ENCODE peak calls at places on chromosomes 6 and 20, in eight cellular contexts. E is A549, J is esophagus squamous epithelium, H is body of pancreas, Y is ovary, Q is breast epithelium, V is tibial nerve, G is adrenal gland. K is an unnamed sample.

GRCh38 chr6:6039946-6040509 is 33.3 kb upstream of the NRN1 start:
- DNase-seq in E (no peak), J (no peak), H (no peak), Y (no peak), Q (no peak), V (no peak), G (no peak), K (no peak)

GRCh38 chr6:54586251-54586650 is 260.3 kb upstream of the FAM83B start:
- DNase-seq in E (no peak), J (no peak), H (no peak), Y (no peak), Q (no peak), V (no peak), G (no peak), K (no peak)

GRCh38 chr6:87670707-87671106 is 31.3 kb downstream of the AKIRIN2 start:
- DNase-seq in E (no peak), J (no peak), H (no peak), Y (no peak), Q (no peak), V (no peak), G (no peak), K (no peak)

GRCh38 chr20:38599410-38599882 is 2.2 kb upstream of the ARHGAP40 start:
- DNase-seq in E (no peak), J (no peak), H (peak; percentile 78), Y (no peak), Q (peak; percentile 72), V (no peak), G (peak; percentile 76), K (peak; percentile 29)

GRCh38 chr6:144395014-144395413 is 109.9 kb downstream of the UTRN start:
- DNase-seq in E (no peak), J (no peak), H (no peak), Y (no peak), Q (no peak), V (no peak), G (no peak), K (no peak)

GRCh38 chr6:76165471-76166221 is 93.2 kb upstream of the IMPG1 start:
- DNase-seq in E (no peak), J (no peak), H (no peak), Y (no peak), Q (no peak), V (no peak), G (no peak), K (no peak)

GRCh38 chr20:25317351-25318075 is 69.6 kb downstream of the PYGB start:
- DNase-seq in E (no peak), J (no peak), H (no peak), Y (no peak), Q (no peak), V (no peak), G (no peak), K (peak; percentile 11)

GRCh38 chr6:22906091-22906549 is 336.8 kb downstream of the HDGFL1 start:
- DNase-seq in E (peak; percentile 28), J (no peak), H (no peak), Y (no peak), Q (no peak), V (no peak), G (no peak), K (no peak)

GRCh38 chr20:47464380-47465101 is 37.1 kb upstream of the NCOA3 start:
- DNase-seq in E (peak; percentile 99), J (no peak), H (peak; percentile 37), Y (peak; percentile 18), Q (peak; percentile 40), V (peak; percentile 34), G (peak; percentile 84), K (peak; percentile 45)

GRCh38 chr6:161443868-161444267 is 170.0 kb upstream of the AGPAT4 start:
- DNase-seq in E (no peak), J (no peak), H (no peak), Y (no peak), Q (no peak), V (no peak), G (no peak), K (peak; percentile 41)

GRCh38 chr6:2900821-2901644 is 2.1 kb downstream of the SERPINB9 start:
- DNase-seq in E (no peak), J (no peak), H (no peak), Y (no peak), Q (no peak), V (no peak), G (peak; percentile 26), K (peak; percentile 70)

GRCh38 chr6:13553646-13554045 is 20.8 kb upstream of the SIRT5 start:
- DNase-seq in E (no peak), J (no peak), H (no peak), Y (no peak), Q (no peak), V (no peak), G (no peak), K (no peak)

GRCh38 chr6:19691465-19692167 is 145.6 kb upstream of the ID4 start:
- DNase-seq in E (no peak), J (no peak), H (no peak), Y (no peak), Q (no peak), V (no peak), G (no peak), K (peak; percentile 37)

GRCh38 chr6:42714098-42714761 is 8.2 kb downstream of the PRPH2 start:
- DNase-seq in E (no peak), J (no peak), H (no peak), Y (no peak), Q (no peak), V (no peak), G (no peak), K (no peak)

GRCh38 chr20:58129736-58130135 is 98.7 kb downstream of the ANKRD60 start:
- DNase-seq in E (no peak), J (no peak), H (no peak), Y (no peak), Q (no peak), V (no peak), G (no peak), K (no peak)

GRCh38 chr6:142744836-142745235 is 200.1 kb downstream of the HIVEP2 start:
- DNase-seq in E (no peak), J (no peak), H (no peak), Y (no peak), Q (no peak), V (no peak), G (no peak), K (no peak)

GRCh38 chr20:50577175-50578018 is 67.2 kb downstream of the PTPN1 start:
- DNase-seq in E (no peak), J (no peak), H (peak; percentile 64), Y (no peak), Q (peak; percentile 81), V (no peak), G (peak; percentile 62), K (no peak)

DNA sequence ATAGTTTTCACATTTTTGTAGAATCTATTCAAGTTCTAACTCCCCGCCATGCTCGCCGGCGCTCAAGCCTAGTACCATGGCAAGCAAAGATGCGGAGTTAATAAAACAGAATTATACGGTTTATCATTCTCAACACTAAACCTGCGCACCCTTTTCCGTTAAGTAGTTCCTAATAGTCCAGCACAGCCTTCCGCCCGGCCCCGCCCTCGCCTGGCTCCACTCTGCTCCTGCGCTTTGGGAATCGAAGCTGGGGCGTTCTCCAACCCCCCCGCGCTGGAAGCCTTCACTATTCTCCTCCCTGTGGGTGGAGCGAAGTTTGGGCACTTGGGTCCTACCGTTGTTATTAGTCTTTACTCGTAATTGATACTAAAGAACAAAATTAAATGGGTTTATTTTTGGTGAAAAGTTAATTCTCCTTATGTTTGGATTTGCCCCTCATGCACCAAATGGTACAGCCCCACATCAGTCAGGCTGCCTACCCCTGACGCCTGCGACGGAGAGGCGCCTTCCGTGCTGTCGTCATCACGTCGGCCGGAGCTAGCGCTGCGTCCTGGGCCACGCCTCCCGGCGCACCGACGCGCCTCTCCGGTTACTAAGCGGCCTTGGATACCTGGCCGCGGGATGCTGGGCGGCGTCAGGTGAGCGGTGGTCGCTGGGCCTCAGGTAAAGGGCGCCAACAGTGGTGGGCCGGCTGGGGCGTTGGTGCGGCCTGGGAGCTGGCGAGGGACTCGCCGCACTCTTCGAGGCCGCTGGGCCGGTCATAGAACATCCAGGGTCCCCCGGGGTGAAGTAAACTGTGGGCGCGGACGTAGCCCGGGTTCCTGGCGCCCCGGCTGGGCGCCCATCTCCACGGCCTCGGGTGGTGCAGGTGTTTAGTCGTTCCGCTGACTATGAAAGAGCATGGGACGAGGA is at the start of gene IFT52:
- DNase-seq in E (peak; percentile 93), J (peak; percentile 53), H (peak; percentile 96), Y (peak; percentile 90), Q (peak; percentile 90), V (peak; percentile 88), G (peak; percentile 95), K (peak; percentile 95)
- TF ChIP-seq POLR2A in E (peak; percentile 84), J (no peak), H (peak; percentile 20), Y (peak; percentile 60), Q (no peak), V (no peak), G (no peak), K (peak; percentile 23)

DNA sequence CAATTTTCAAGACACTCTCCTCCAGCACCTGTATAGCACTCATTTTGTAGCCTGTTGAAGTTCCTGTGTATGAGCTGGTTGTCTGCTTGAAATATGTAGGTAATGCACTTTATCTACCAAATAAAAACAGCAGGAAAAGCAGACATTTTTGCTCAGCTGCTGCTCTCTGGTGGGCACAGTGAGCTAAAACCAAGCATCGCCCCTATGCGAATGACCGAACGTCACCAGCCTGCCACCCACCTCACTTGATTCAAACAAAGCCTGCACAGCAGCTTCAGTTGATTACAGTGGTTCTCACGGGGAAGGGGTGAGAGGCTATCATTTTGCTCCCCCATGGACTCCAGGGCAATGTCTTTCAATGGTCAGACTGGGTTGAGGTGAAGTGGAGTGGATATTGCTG is 185.7 kb downstream of the SASH1 start:
- DNase-seq in E (no peak), J (no peak), H (no peak), Y (no peak), Q (no peak), V (no peak), G (no peak), K (no peak)
- TF ChIP-seq CTCF in E (no peak), J (no peak), H (no peak), Y (no peak), Q (no peak), V (peak; percentile 43), G (no peak), K (no peak)

DNA sequence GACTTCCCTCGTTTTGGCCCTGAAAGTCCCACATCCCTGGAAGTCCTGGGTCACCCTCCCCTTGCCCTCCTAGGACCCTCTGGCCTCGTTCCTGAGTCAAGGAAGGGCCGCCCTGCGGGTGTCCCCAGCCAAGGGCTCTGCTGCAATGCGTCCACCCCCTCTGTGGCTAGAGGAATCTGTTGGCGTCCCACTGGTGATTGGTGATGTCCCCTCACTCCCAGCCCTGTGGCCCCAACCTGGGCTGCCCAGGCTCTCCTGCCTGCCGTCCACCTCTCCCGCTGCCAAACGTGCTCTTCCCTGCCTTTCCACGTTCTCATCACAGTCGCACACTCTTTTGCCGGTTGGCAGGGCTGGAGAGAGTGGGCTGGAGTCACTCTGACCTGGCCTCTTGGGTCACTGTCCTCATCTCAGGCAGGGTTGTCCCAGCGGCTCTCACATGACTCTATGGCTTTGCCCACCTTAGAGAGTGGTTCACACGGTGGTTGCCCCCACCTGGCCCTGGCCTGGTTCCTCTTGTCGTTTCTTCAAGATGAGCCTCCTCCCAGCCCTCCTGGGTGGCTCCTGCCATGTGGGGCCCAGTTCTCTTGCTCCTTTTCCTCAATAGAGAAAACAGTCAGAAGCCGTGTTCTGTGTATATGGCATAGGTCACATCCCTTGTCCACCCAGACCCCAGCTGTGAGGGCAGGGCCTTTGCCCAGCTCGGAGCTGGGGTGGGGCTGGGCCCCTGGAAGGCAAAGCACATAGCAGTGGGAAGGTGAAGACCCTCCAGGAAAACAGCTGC is 100.9 kb downstream of the TMEM242 start:
- DNase-seq in E (no peak), J (no peak), H (peak; percentile 8), Y (no peak), Q (no peak), V (no peak), G (no peak), K (no peak)
- H3K27ac ChIP-seq in E (no peak overlapping the region), J (no peak overlapping the region), H (no peak overlapping the region), Y (no peak overlapping the region), Q (no peak overlapping the region), V (no peak overlapping the region), G (no peak overlapping the region), K (no peak overlapping the region)

GRCh38 chr6:37432916-37433656 is at the start of gene CMTR1:
- DNase-seq in E (peak; percentile 82), J (peak; percentile 56), H (peak; percentile 95), Y (peak; percentile 92), Q (peak; percentile 87), V (peak; percentile 84), G (peak; percentile 97), K (peak; percentile 95)
- TF ChIP-seq POLR2A in E (peak; percentile 54), J (no peak), H (peak; percentile 66), Y (peak; percentile 68), Q (peak; percentile 53), V (peak; percentile 39), G (peak; percentile 74), K (no peak)